ENCODE peak calls at places on chromosomes 7 and 10, in six cellular contexts. E is right lobe of liver, B is fibroblast of lung, W is GM12865, V is AG04449, C is neural progenitor cell. Y is an unnamed sample.

GRCh38 chr7:26688936-26689506 is 175.4 kb downstream of the SKAP2 start:
- DNase-seq in E (no peak), B (no peak), C (no peak), V (no peak), W (peak), Y (no peak)

GRCh38 chr10:32050145-32050544 is 6.1 kb downstream of the KIF5B start:
- DNase-seq in E (no peak), V (no peak), C (no peak), B (peak), W (no peak), Y (no peak)

GRCh38 chr7:143285454-143285756 is 647 bp downstream of the TMEM139 start:
- DNase-seq in E (no peak), W (no peak), V (no peak), C (no peak), B (no peak), Y (no peak)

GRCh38 chr10:48625013-48625412 is 20.1 kb upstream of the ARHGAP22 start:
- DNase-seq in B (peak), V (no peak), W (no peak), C (no peak), E (no peak), Y (no peak)

GRCh38 chr10:106582291-106582690 is 582.2 kb downstream of the SORCS1 start:
- DNase-seq in E (no peak), W (peak), B (peak), C (no peak), V (no peak), Y (no peak)

GRCh38 chr10:51074238-51075028 is at the start of gene PRKG1:
- DNase-seq in E (peak), C (peak), W (no peak), V (no peak), B (peak), Y (peak)

GRCh38 chr7:19519443-19519977 is 189.3 kb downstream of the POLR1F start:
- DNase-seq in E (no peak), C (no peak), V (no peak), W (no peak), B (peak), Y (no peak)

GRCh38 chr10:125788156-125789034 is 12.8 kb upstream of the MMP21 start:
- DNase-seq in W (peak), C (no peak), B (no peak), V (no peak), E (no peak), Y (no peak)

GRCh38 chr10:120328647-120329046 is 128.4 kb upstream of the PLPP4 start:
- DNase-seq in C (no peak), B (no peak), V (no peak), E (no peak), W (no peak), Y (no peak)

GRCh38 chr7:43148161-43148731 is 35.8 kb downstream of the HECW1 start:
- DNase-seq in C (no peak), E (no peak), B (peak), V (no peak), W (no peak), Y (no peak)

GRCh38 chr10:97754726-97755125 is 17.1 kb downstream of the SFRP5 start:
- DNase-seq in W (no peak), V (no peak), E (no peak), C (no peak), B (no peak), Y (no peak)

GRCh38 chr7:133165001-133165400 is 83.1 kb upstream of the CHCHD3 start:
- DNase-seq in V (no peak), B (no peak), W (peak), E (no peak), C (no peak), Y (no peak)

GRCh38 chr10:46556515-46557318 is at the start of gene GPRIN2:
- DNase-seq in C (peak), V (no peak), W (no peak), E (peak), B (no peak), Y (peak)

GRCh38 chr10:70462349-70462984 is 16.1 kb upstream of the PALD1 start:
- DNase-seq in E (no peak), W (no peak), B (peak), V (no peak), C (peak), Y (no peak)

GRCh38 chr7:69232445-69233376 is 365.6 kb upstream of the AUTS2 start:
- DNase-seq in C (peak), B (no peak), E (no peak), W (no peak), V (no peak), Y (no peak)

GRCh38 chr7:2109936-2110585 is 122.7 kb downstream of the MAD1L1 start:
- DNase-seq in W (peak), C (no peak), E (no peak), B (peak), V (peak), Y (no peak)

GRCh38 chr10:10223129-10223528 is 794.5 kb upstream of the CELF2 start:
- DNase-seq in V (no peak), W (no peak), E (no peak), C (no peak), B (no peak), Y (no peak)

GRCh38 chr7:108630002-108630401 is 60.3 kb downstream of the DNAJB9 start:
- DNase-seq in B (peak), W (no peak), V (no peak), E (no peak), C (no peak), Y (no peak)

GRCh38 chr7:143252002-143252401 is 11.2 kb upstream of the GSTK1 start:
- DNase-seq in V (no peak), C (no peak), B (no peak), W (no peak), E (no peak), Y (no peak)

GRCh38 chr7:6709808-6710207 is 3.1 kb upstream of the ZNF12 start:
- DNase-seq in E (peak), W (peak), V (no peak), B (no peak), C (no peak), Y (no peak)

GRCh38 chr10:103747193-103747865 is 108.0 kb downstream of the SH3PXD2A start:
- DNase-seq in E (no peak), V (no peak), B (peak), W (no peak), C (no peak), Y (no peak)

GRCh38 chr10:26739087-26739631 is 41.7 kb downstream of the PDSS1 start:
- DNase-seq in V (no peak), C (no peak), B (no peak), E (no peak), W (peak), Y (no peak)

GRCh38 chr7:5406957-5407930 is 16.4 kb downstream of the TNRC18 start:
- DNase-seq in B (peak), E (no peak), V (no peak), C (peak), W (no peak), Y (no peak)

GRCh38 chr10:126059101-126059826 is 162.9 kb downstream of the FANK1 start:
- DNase-seq in B (peak), E (no peak), V (peak), W (no peak), C (no peak), Y (no peak)

GRCh38 chr7:145106001-145106400 is 270.1 kb upstream of the TPK1 start:
- DNase-seq in E (no peak), V (no peak), B (no peak), W (no peak), C (no peak), Y (no peak)

GRCh38 chr10:100518761-100519241 is 860 bp downstream of the SEC31B start:
- DNase-seq in V (no peak), C (peak), W (peak), E (peak), B (peak), Y (no peak)

GRCh38 chr10:47030191-47030698 is 119.0 kb downstream of the PTPN20 start:
- DNase-seq in C (no peak), B (no peak), E (peak), W (no peak), V (no peak), Y (peak)

GRCh38 chr10:93542358-93542791 is 24.1 kb upstream of the FFAR4 start:
- DNase-seq in E (peak), C (peak), W (no peak), V (no peak), B (peak), Y (no peak)

GRCh38 chr7:128167316-128167691 is 73.8 kb upstream of the LEP start:
- DNase-seq in V (peak), C (peak), E (peak), B (peak), W (no peak), Y (no peak)

GRCh38 chr10:115745943-115746342 is 527.1 kb downstream of the GFRA1 start:
- DNase-seq in B (no peak), C (no peak), V (no peak), W (no peak), E (no peak), Y (no peak)

GRCh38 chr10:23344251-23344841 is at the start of gene C10orf67:
- DNase-seq in V (no peak), W (no peak), E (no peak), B (peak), C (peak), Y (peak)

GRCh38 chr7:16586081-16586874 is 59.3 kb downstream of the ANKMY2 start:
- DNase-seq in E (no peak), W (no peak), B (peak), V (no peak), C (no peak), Y (peak)

GRCh38 chr10:29355436-29355991 is 66.6 kb downstream of the LYZL1 start:
- DNase-seq in B (no peak), V (no peak), W (no peak), C (no peak), E (no peak), Y (no peak)

GRCh38 chr7:19373334-19373733 is 228.1 kb upstream of the FERD3L start:
- DNase-seq in W (no peak), C (no peak), V (no peak), B (no peak), E (no peak), Y (no peak)

GRCh38 chr10:82982110-82982608 is 1107.2 kb downstream of the NRG3 start:
- DNase-seq in C (no peak), E (no peak), W (no peak), B (peak), V (peak), Y (no peak)

GRCh38 chr7:134737561-134738353 is 41.7 kb upstream of the CALD1 start:
- DNase-seq in W (peak), C (no peak), E (no peak), B (peak), V (peak), Y (no peak)

GRCh38 chr7:141754939-141755338 is 9.0 kb upstream of the TAS2R3 start:
- DNase-seq in B (peak), C (peak), V (no peak), E (no peak), W (peak), Y (no peak)

GRCh38 chr10:102627446-102628293 is 16.6 kb upstream of the TRIM8 start:
- DNase-seq in C (peak), V (no peak), W (no peak), E (no peak), B (peak), Y (peak)
- H3K4me3 ChIP-seq in C (no peak), V (no peak), W (no peak), E (no peak), B (no peak), Y (no peak)

GRCh38 chr7:139541600-139542307 is 18.3 kb downstream of the CLEC2L start:
- DNase-seq in V (no peak), B (no peak), W (no peak), C (peak), E (no peak), Y (no peak)
- H3K4me3 ChIP-seq in V (no peak), B (no peak), W (no peak), C (no peak), E (no peak), Y (no peak)

DNA sequence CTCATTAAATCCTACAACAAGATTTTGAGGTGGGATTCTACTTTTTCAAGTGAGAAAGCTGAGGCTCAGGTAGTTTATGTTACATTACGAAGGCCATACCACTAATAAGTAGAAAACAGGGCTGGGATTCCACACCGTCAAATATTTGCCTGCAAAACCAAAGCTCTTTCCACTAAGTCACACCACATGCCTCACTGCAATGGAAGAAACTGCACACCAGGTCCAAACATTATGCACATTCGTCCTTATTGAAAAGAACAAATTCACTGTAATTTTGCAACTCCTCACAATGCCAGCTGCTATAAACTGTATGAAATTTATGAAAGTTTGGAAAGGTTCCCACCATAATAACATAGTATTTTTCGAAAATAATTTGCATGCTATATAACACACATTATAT is 66.5 kb downstream of the DGKB start:
- DNase-seq in V (no peak), E (no peak), C (no peak), W (no peak), B (no peak), Y (no peak)
- H3K4me3 ChIP-seq in V (no peak), E (no peak), C (no peak), W (no peak), B (no peak), Y (no peak)

GRCh38 chr7:79217468-79217867 is 236.0 kb downstream of the MAGI2 start:
- DNase-seq in W (no peak), E (no peak), C (no peak), B (peak), V (no peak), Y (no peak)

GRCh38 chr7:79217976-79218626 is 235.4 kb downstream of the MAGI2 start:
- DNase-seq in E (no peak), C (no peak), B (no peak), W (no peak), V (no peak), Y (no peak)

GRCh38 chr7:79216236-79216635 is 237.2 kb downstream of the MAGI2 start:
- DNase-seq in V (no peak), B (no peak), E (no peak), C (no peak), W (no peak), Y (no peak)

GRCh38 chr7:79227035-79227434 is 226.4 kb downstream of the MAGI2 start:
- DNase-seq in C (no peak), E (no peak), V (peak), B (peak), W (no peak), Y (no peak)

DNA sequence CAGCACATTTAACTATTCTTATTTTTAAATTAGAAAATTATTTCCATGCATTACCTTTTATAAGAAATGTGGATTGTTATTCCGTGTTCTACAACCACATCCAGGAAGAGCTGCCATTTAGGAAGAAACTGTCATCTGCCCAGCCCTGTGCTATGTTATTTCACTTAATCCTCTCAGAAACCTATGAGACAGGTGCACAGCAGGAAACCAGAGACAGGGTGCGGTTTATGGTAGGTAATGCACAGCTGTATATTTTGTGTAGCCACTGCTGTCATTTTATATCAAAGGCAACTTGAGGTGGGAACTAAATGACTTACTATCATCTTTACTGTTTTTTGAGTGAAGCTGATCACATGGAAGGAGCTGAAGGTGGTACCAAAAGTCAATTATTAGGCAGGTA is 232.3 kb downstream of the MAGI2 start:
- DNase-seq in B (no peak), C (no peak), E (no peak), V (no peak), W (no peak), Y (no peak)
- H3K4me3 ChIP-seq in B (no peak), C (no peak), E (no peak), V (no peak), W (no peak), Y (no peak)

GRCh38 chr10:119211625-119212441 is 4.5 kb downstream of the GRK5 start:
- DNase-seq in C (peak), V (no peak), E (no peak), W (peak), B (peak), Y (no peak)
- H3K4me3 ChIP-seq in C (no peak), V (no peak), E (no peak), W (no peak), B (peak), Y (no peak)

GRCh38 chr7:111094387-111094786 is 3.5 kb downstream of the LRRN3 start:
- DNase-seq in V (no peak), W (no peak), C (no peak), E (no peak), B (no peak), Y (no peak)

GRCh38 chr7:111092406-111093160 is 1.7 kb downstream of the LRRN3 start:
- DNase-seq in B (no peak), C (no peak), W (no peak), E (no peak), V (no peak), Y (no peak)

GRCh38 chr7:111098011-111098925 is 7.3 kb downstream of the LRRN3 start:
- DNase-seq in V (no peak), W (peak), E (no peak), B (peak), C (peak), Y (no peak)

GRCh38 chr7:111098926-111099250 is 8.0 kb downstream of the LRRN3 start:
- DNase-seq in B (no peak), W (no peak), C (no peak), E (no peak), V (no peak), Y (no peak)

DNA sequence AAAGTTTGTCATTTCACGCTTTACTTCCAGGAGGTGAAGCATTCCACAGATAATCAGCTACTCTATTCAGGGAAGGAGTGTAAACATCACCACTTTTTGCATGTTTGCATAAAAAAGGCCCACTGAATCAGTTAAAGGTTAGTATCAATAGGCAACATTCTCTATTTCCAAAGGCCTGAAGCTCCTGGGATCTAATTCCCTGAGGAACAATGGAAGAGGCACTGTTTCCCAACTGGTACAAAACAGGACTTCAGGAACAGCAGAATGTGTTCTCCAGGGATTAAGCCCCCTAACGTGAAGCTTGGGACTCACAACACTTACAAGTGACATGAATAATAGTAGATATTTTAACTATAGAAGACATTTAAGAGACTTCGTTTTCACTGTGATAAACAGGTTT is 6.1 kb downstream of the LRRN3 start:
- DNase-seq in W (no peak), C (peak), B (no peak), V (no peak), E (no peak), Y (no peak)
- H3K4me3 ChIP-seq in W (no peak), C (peak), B (no peak), V (no peak), E (no peak), Y (no peak)

DNA sequence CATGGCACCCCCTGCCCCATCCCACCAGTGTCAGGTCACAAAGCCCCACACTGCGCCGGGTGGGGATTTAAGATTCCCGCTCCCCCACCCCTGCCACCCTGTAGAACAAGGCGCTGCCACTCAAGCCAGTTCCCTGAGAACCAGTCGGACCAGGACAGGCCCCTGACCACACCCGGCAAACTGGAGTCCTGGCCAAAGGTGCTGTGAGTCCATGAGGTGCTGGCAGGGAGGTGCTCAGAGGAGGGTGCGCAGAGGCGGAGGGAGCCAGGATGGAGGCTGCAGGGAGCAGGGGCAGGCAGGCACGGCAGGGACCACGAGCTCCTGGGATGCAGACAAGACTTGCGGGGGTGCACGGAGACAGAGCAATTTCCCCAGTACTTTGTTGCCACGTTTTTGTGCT is 19.7 kb upstream of the GDI2 start:
- DNase-seq in B (no peak), W (no peak), E (no peak), C (no peak), V (no peak), Y (no peak)
- H3K4me3 ChIP-seq in B (no peak), W (no peak), E (no peak), C (no peak), V (no peak), Y (no peak)

GRCh38 chr10:16967000-16967865 is 150.0 kb upstream of the RSU1 start:
- DNase-seq in W (no peak), B (peak), C (no peak), E (no peak), V (no peak), Y (no peak)
- H3K4me3 ChIP-seq in W (no peak), B (peak), C (no peak), E (no peak), V (no peak), Y (no peak)

DNA sequence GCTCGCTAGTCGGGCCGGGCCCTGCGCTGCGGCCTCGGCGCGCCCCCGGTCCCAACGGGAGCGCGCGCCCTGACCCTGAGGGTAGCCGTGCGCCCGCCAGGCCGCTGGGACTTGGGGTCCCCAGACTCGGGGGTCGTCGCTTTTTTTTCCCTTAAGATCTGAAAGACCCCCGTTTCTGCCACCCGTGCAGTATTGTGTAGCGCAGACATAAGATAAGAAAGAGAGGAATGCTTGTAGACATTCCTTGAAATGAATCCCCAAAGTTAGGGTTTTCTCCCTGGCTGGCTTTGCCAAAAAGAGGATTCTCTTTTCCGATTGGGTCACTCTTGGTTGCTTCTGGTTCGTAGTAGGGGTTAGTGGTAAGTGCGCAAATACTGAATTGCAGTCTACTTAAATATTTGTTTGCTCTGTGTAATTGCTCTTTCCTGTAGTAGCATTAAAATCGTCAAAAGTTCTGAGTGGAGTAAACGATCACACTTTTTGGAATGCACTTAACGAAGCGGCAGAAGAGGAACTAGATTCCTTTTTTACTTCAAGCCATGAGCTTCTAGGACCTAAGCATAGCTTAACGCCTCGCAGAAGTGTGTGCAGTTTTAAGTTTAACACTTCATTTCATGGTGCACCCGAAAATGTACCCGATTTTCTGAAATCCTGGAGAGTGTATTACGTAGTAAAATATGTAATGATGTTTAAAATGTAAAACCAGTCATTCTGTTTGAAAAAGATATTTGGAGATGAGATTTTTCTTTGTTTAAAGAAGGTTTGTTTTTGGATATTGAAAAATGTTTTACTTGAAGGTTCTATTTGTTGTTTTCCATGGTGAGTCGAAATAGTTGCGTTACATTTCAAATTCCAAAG is 1.3 kb downstream of the CUL1 start:
- DNase-seq in V (no peak), E (no peak), B (peak), W (peak), C (no peak), Y (no peak)
- H3K4me3 ChIP-seq in V (peak), E (peak), B (peak), W (peak), C (peak), Y (peak)